ENCODE peak calls at places on chromosome 6, in four cellular contexts. L is iPS DF 19.7, I is skeletal muscle cell, C is HEK293T. W is an unnamed sample.

GRCh38 chr6:33958208-33958862 is 154.5 kb upstream of the MLN start:
- DNase-seq in C (no peak), L (no peak), I (no peak), W (peak; percentile 30)

GRCh38 chr6:162733489-162733888 is 5.7 kb downstream of the PACRG start:
- DNase-seq in L (no peak), C (no peak), I (no peak), W (no peak)

GRCh38 chr6:56292505-56293181 is 45.3 kb upstream of the COL21A1 start:
- DNase-seq in I (peak; percentile 61), L (peak; percentile 50), C (peak; percentile 53), W (peak; percentile 90)

GRCh38 chr6:142152731-142153130 is 5.7 kb downstream of the VTA1 start:
- DNase-seq in C (no peak), I (peak; percentile 33), L (no peak), W (no peak)

GRCh38 chr6:90596967-90597539 is 10.2 kb upstream of the MAP3K7 start:
- DNase-seq in I (no peak), C (no peak), L (no peak), W (no peak)

GRCh38 chr6:158002951-158003853 is 21.5 kb downstream of the SYNJ2 start:
- DNase-seq in L (no peak), I (peak; percentile 54), C (no peak), W (no peak)

GRCh38 chr6:4611441-4612129 is 164.6 kb upstream of the CDYL start:
- DNase-seq in I (no peak), L (no peak), C (no peak), W (no peak)

GRCh38 chr6:101226677-101227135 is 166.8 kb upstream of the GRIK2 start:
- DNase-seq in L (peak; percentile 77), C (peak; percentile 18), I (no peak), W (peak; percentile 60)

GRCh38 chr6:8672882-8673281 is 237.5 kb upstream of the SLC35B3 start:
- DNase-seq in C (no peak), L (no peak), I (no peak), W (no peak)

GRCh38 chr6:147700436-147701209 is 192.1 kb downstream of the SAMD5 start:
- DNase-seq in L (no peak), C (no peak), I (no peak), W (no peak)

GRCh38 chr6:31005249-31006020 is 4.8 kb upstream of the MUC22 start:
- DNase-seq in L (no peak), I (no peak), C (no peak), W (no peak)

GRCh38 chr6:26394289-26394688 is 7.8 kb upstream of the BTN3A1 start:
- DNase-seq in C (no peak), L (no peak), I (peak; percentile 56), W (peak; percentile 56)

GRCh38 chr6:3841711-3842565 is 7.2 kb upstream of the FAM50B start:
- DNase-seq in C (no peak), I (peak; percentile 28), L (no peak), W (no peak)

GRCh38 chr6:35480176-35480575 is 12.0 kb downstream of the RPL10A start:
- DNase-seq in I (no peak), L (no peak), C (no peak), W (no peak)

GRCh38 chr6:4804095-4804494 is 27.9 kb downstream of the CDYL start:
- DNase-seq in L (no peak), C (no peak), I (peak; percentile 49), W (no peak)

GRCh38 chr6:73614802-73615201 is 39.0 kb downstream of the SLC17A5 start:
- DNase-seq in L (no peak), C (no peak), I (no peak), W (no peak)

GRCh38 chr6:81450180-81450579 is 302.3 kb downstream of the TENT5A start:
- DNase-seq in C (no peak), I (peak; percentile 23), L (no peak), W (peak; percentile 70)

GRCh38 chr6:133724726-133725125 is 164.2 kb upstream of the TCF21 start:
- DNase-seq in C (no peak), I (no peak), L (no peak), W (no peak)

GRCh38 chr6:110755411-110755834 is 59.8 kb downstream of the CDK19 start:
- DNase-seq in L (no peak), C (no peak), I (no peak), W (no peak)

GRCh38 chr6:75326557-75327258 is 42.1 kb upstream of the TMEM30A start:
- DNase-seq in C (no peak), L (no peak), I (peak; percentile 24), W (no peak)

GRCh38 chr6:151004415-151005024 is 139.0 kb downstream of the MTHFD1L start:
- DNase-seq in C (no peak), I (peak; percentile 85), L (no peak), W (peak; percentile 88)

GRCh38 chr6:75204959-75205775 is 686 bp downstream of the COL12A1 start:
- DNase-seq in L (no peak), C (no peak), I (peak; percentile 43), W (peak; percentile 80)

GRCh38 chr6:128560966-128561365 is 40.6 kb upstream of the PTPRK start:
- DNase-seq in L (no peak), I (no peak), C (no peak), W (no peak)

W was measured in DMS53.